ENCODE peak calls at places on chromosomes 6 and 20, in four cellular contexts. One of them, this sample, is unnamed.

GRCh38 chr20:52231230-52231746 is 39.7 kb upstream of the ZFP64 start:
- DNase-seq in H1: no peak
- DNase-seq in HepG2: peak; percentile 98
- DNase-seq in GM12878: no peak
- DNase-seq in this sample: no peak

GRCh38 chr6:105045546-105045945 is 88.6 kb downstream of the LIN28B start:
- DNase-seq in HepG2: peak; percentile 77
- DNase-seq in GM12878: no peak
- DNase-seq in H1: no peak
- DNase-seq in this sample: no peak

GRCh38 chr6:3455490-3456394 is 1.1 kb downstream of the SLC22A23 start:
- DNase-seq in HepG2: peak; percentile 38
- DNase-seq in H1: peak; percentile 67
- DNase-seq in GM12878: no peak
- DNase-seq in this sample: no peak

GRCh38 chr20:57594092-57594911 is 25.9 kb downstream of the ZBP1 start:
- DNase-seq in H1: peak; percentile 93
- DNase-seq in GM12878: no peak
- DNase-seq in HepG2: peak; percentile 33
- DNase-seq in this sample: no peak

GRCh38 chr6:108432792-108433191 is 127.9 kb upstream of the FOXO3 start:
- DNase-seq in GM12878: no peak
- DNase-seq in H1: no peak
- DNase-seq in HepG2: no peak
- DNase-seq in this sample: no peak

GRCh38 chr6:31495580-31495979 is 2.4 kb upstream of the MICB start:
- DNase-seq in HepG2: no peak
- DNase-seq in H1: no peak
- DNase-seq in GM12878: no peak
- DNase-seq in this sample: no peak

GRCh38 chr20:17587148-17587547 is 17.3 kb downstream of the DSTN start:
- DNase-seq in HepG2: no peak
- DNase-seq in H1: no peak
- DNase-seq in GM12878: no peak
- DNase-seq in this sample: no peak

GRCh38 chr6:44493593-44493992 is 106.1 kb downstream of the CDC5L start:
- DNase-seq in HepG2: no peak
- DNase-seq in GM12878: no peak
- DNase-seq in H1: no peak
- DNase-seq in this sample: no peak

GRCh38 chr6:17836298-17836697 is 129.6 kb upstream of the NUP153 start:
- DNase-seq in GM12878: no peak
- DNase-seq in H1: no peak
- DNase-seq in HepG2: no peak
- DNase-seq in this sample: no peak

GRCh38 chr6:52839124-52840055 is 1.2 kb downstream of the GSTA5 start:
- DNase-seq in GM12878: no peak
- DNase-seq in H1: peak; percentile 82
- DNase-seq in HepG2: peak; percentile 79
- DNase-seq in this sample: peak; percentile 40

GRCh38 chr20:22578221-22579118 is 5.9 kb downstream of the FOXA2 start:
- DNase-seq in H1: peak; percentile 66
- DNase-seq in GM12878: no peak
- DNase-seq in HepG2: peak; percentile 76
- DNase-seq in this sample: no peak

GRCh38 chr6:159282351-159282750 is 113.2 kb downstream of the FNDC1 start:
- DNase-seq in HepG2: no peak
- DNase-seq in GM12878: no peak
- DNase-seq in H1: no peak
- DNase-seq in this sample: no peak

GRCh38 chr6:14172575-14172974 is 55.0 kb downstream of the CD83 start:
- DNase-seq in H1: no peak
- DNase-seq in HepG2: no peak
- DNase-seq in GM12878: no peak
- DNase-seq in this sample: no peak

GRCh38 chr20:55668659-55669058 is 336.7 kb downstream of the CBLN4 start:
- DNase-seq in GM12878: no peak
- DNase-seq in H1: no peak
- DNase-seq in HepG2: no peak
- DNase-seq in this sample: peak; percentile 2

GRCh38 chr6:106145741-106146227 is 59.6 kb downstream of the PRDM1 start:
- DNase-seq in GM12878: peak; percentile 66
- DNase-seq in H1: no peak
- DNase-seq in HepG2: no peak
- DNase-seq in this sample: no peak

GRCh38 chr6:115680621-115681020 is 380.1 kb downstream of the FRK start:
- DNase-seq in H1: no peak
- DNase-seq in HepG2: no peak
- DNase-seq in GM12878: no peak
- DNase-seq in this sample: no peak

GRCh38 chr6:42818878-42819277 is 37.0 kb downstream of the BICRAL start:
- DNase-seq in H1: no peak
- DNase-seq in GM12878: no peak
- DNase-seq in HepG2: no peak
- DNase-seq in this sample: no peak

GRCh38 chr6:48834706-48835105 is 628.3 kb downstream of the MMUT start:
- DNase-seq in GM12878: no peak
- DNase-seq in H1: no peak
- DNase-seq in HepG2: no peak
- DNase-seq in this sample: no peak

GRCh38 chr20:44080646-44081267 is 106.2 kb downstream of the JPH2 start:
- DNase-seq in HepG2: peak; percentile 79
- DNase-seq in H1: peak; percentile 78
- DNase-seq in GM12878: peak; percentile 55
- DNase-seq in this sample: peak; percentile 73

GRCh38 chr6:53054532-53054931 is 10.7 kb upstream of the FBXO9 start:
- DNase-seq in HepG2: peak; percentile 88
- DNase-seq in H1: no peak
- DNase-seq in GM12878: no peak
- DNase-seq in this sample: no peak

GRCh38 chr6:97025088-97025487 is 100.6 kb downstream of the KLHL32 start:
- DNase-seq in GM12878: no peak
- DNase-seq in H1: no peak
- DNase-seq in HepG2: no peak
- DNase-seq in this sample: no peak

GRCh38 chr6:74549746-74550145 is 656.1 kb downstream of the COL12A1 start:
- DNase-seq in HepG2: peak; percentile 13
- DNase-seq in H1: no peak
- DNase-seq in GM12878: no peak
- DNase-seq in this sample: no peak

GRCh38 chr20:35474504-35474903 is 19.1 kb downstream of the CEP250 start:
- DNase-seq in HepG2: peak; percentile 62
- DNase-seq in H1: no peak
- DNase-seq in GM12878: no peak
- DNase-seq in this sample: no peak

GRCh38 chr20:35479798-35480197 is 24.4 kb downstream of the CEP250 start:
- DNase-seq in GM12878: no peak
- DNase-seq in HepG2: no peak
- DNase-seq in H1: no peak
- DNase-seq in this sample: no peak

GRCh38 chr20:35473684-35474083 is 18.3 kb downstream of the CEP250 start:
- DNase-seq in HepG2: no peak
- DNase-seq in H1: no peak
- DNase-seq in GM12878: no peak
- DNase-seq in this sample: no peak

GRCh38 chr20:35476288-35476687 is 20.9 kb downstream of the CEP250 start:
- DNase-seq in HepG2: no peak
- DNase-seq in GM12878: no peak
- DNase-seq in H1: no peak
- DNase-seq in this sample: no peak

GRCh38 chr20:35478804-35479472 is 23.5 kb downstream of the CEP250 start:
- DNase-seq in H1: peak; percentile 54
- DNase-seq in HepG2: peak; percentile 77
- DNase-seq in GM12878: no peak
- DNase-seq in this sample: peak; percentile 18
- TF ChIP-seq SUZ12 in H1: no peak
- TF ChIP-seq SUZ12 in HepG2: no peak
- TF ChIP-seq SUZ12 in GM12878: no peak
- TF ChIP-seq SUZ12 in this sample: no peak

DNA sequence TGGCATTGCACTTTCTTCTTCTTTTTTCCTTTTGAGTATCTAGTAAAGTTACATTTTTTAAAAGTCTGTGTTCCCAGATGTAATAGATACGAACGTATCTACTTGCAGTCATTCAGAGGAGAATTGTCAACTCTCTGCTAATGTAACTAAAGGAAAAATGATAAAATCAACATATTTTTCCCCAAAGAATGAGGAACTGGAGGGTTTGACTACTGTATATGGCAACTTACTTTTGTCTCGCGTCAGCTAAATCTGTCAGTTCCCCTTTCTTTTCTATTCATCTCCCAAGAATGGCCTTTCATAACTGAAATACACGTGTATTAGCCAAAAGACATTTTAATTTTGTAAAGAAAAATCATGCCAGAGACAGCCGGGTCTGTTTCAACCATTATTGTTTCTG is 5.4 kb downstream of the EYA2 start:
- DNase-seq in H1: no peak
- DNase-seq in HepG2: no peak
- DNase-seq in GM12878: no peak
- DNase-seq in this sample: no peak
- H3K9ac ChIP-seq in H1: no peak overlapping the region
- H3K9ac ChIP-seq in HepG2: no peak overlapping the region
- H3K9ac ChIP-seq in GM12878: no peak overlapping the region
- H3K9ac ChIP-seq in this sample: no peak overlapping the region

DNA sequence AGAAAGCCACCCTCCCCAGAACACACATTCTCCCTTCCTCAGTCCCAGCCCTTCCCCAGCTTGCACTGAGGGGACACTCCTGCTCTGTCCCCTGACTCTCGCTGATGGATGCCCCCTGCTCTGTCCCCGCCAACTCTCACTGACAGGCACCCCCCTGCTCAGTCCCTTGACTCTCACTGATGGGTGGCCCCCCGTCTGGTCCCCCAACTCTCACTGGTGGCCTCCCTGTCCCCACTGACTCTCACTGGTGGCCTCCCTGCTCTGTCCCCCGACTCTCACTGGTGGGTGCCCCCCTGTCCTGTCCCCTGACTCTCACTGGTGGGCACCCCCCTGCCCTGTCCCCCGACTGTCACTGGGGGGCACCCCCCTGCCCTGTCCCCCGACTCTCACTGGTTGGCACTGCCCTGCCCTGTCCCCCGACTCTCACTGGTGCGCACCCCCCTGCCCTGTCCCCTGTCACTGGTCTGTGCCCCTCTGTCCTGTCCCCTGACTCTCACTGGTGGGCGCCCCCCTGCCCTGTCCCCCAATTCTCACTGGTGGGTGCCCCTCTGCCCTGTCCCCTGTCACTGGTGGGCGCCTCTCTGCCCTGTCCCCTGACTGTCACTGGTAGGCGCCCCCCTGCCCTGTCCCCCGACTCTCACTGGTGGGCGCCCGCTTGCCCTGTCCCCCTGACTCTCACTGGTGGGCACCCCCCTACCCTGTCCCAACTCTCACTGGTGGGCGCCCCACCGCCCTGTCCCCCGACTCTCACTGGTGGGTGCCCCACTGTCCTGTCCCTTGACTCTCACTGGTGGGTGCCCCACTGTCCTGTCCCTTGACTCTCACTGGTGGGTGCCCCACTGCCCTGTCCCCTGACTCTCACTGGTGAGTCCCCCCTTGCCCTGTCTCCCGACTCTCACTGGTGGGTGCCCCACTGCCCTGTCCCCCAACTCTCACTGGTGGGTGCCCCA is 60.9 kb downstream of the GINS1 start:
- DNase-seq in GM12878: no peak
- DNase-seq in H1: no peak
- DNase-seq in HepG2: no peak
- DNase-seq in this sample: no peak
- TF ChIP-seq SUZ12 in GM12878: no peak
- TF ChIP-seq SUZ12 in H1: no peak
- TF ChIP-seq SUZ12 in HepG2: no peak
- TF ChIP-seq SUZ12 in this sample: no peak

GRCh38 chr6:140979642-140980091 is 1153.1 kb upstream of the GJE1 start:
- DNase-seq in HepG2: no peak
- DNase-seq in H1: no peak
- DNase-seq in GM12878: no peak
- DNase-seq in this sample: no peak
- H3K9ac ChIP-seq in HepG2: no peak overlapping the region
- H3K9ac ChIP-seq in H1: no peak overlapping the region
- H3K9ac ChIP-seq in GM12878: no peak overlapping the region
- H3K9ac ChIP-seq in this sample: no peak overlapping the region